ENCODE peak calls at places on chromosomes 4 and X, in six cellular contexts. Y, G, J, K, C and N are unnamed samples.

GRCh38 chrX:40104649-40105015 is 6.9 kb upstream of the BCOR start:
- DNase-seq in Y (peak; percentile 88), G (no peak), J (no peak), K (no peak), C (no peak), N (no peak)

GRCh38 chrX:126395909-126396308 is 156.7 kb downstream of the DCAF12L1 start:
- DNase-seq in Y (no peak), G (no peak), J (no peak), K (no peak), C (no peak), N (no peak)

GRCh38 chr4:1512738-1513660 is 106.8 kb upstream of the NKX1-1 start:
- DNase-seq in Y (no peak), G (peak; percentile 46), J (no peak), K (peak; percentile 76), C (no peak), N (no peak)

GRCh38 chr4:106486533-106486932 is 118.0 kb upstream of the GIMD1 start:
- DNase-seq in Y (no peak), G (no peak), J (no peak), K (no peak), C (no peak), N (no peak)

GRCh38 chrX:150363561-150364346 is 637 bp downstream of the MAMLD1 start:
- DNase-seq in Y (no peak), G (no peak), J (no peak), K (peak; percentile 5), C (no peak), N (no peak)

GRCh38 chrX:119492463-119492862 is 24.2 kb downstream of the SLC25A5 start:
- DNase-seq in Y (peak; percentile 61), G (no peak), J (no peak), K (no peak), C (no peak), N (no peak)

GRCh38 chr4:39587881-39588280 is 50.8 kb downstream of the SMIM14 start:
- DNase-seq in Y (no peak), G (no peak), J (no peak), K (no peak), C (no peak), N (no peak)

GRCh38 chr4:135243960-135244561 is 1042.5 kb upstream of the PABPC4L start:
- DNase-seq in Y (no peak), G (no peak), J (no peak), K (no peak), C (no peak), N (no peak)

GRCh38 chrX:63350551-63350950 is 581 bp downstream of the SPIN4 start:
- DNase-seq in Y (peak; percentile 84), G (peak; percentile 22), J (no peak), K (no peak), C (no peak), N (no peak)

GRCh38 chr4:100062921-100063320 is 112.8 kb upstream of the H2AZ1 start:
- DNase-seq in Y (no peak), G (no peak), J (no peak), K (no peak), C (no peak), N (no peak)

GRCh38 chr4:3517731-3518510 is 14.3 kb downstream of the LRPAP1 start:
- DNase-seq in Y (peak; percentile 80), G (no peak), J (peak; percentile 53), K (no peak), C (no peak), N (no peak)

GRCh38 chr4:98687876-98688275 is 29.5 kb upstream of the TSPAN5 start:
- DNase-seq in Y (no peak), G (no peak), J (no peak), K (no peak), C (no peak), N (no peak)

GRCh38 chr4:40200881-40201797 is 4.3 kb downstream of the RHOH start:
- DNase-seq in Y (no peak), G (no peak), J (no peak), K (no peak), C (no peak), N (no peak)

GRCh38 chrX:73930300-73930699 is 367.3 kb downstream of the CHIC1 start:
- DNase-seq in Y (no peak), G (no peak), J (no peak), K (no peak), C (no peak), N (no peak)

GRCh38 chr4:78669453-78669852 is 106.7 kb upstream of the BMP2K start:
- DNase-seq in Y (no peak), G (no peak), J (no peak), K (no peak), C (no peak), N (no peak)

GRCh38 chr4:75723117-75723801 is 1.1 kb upstream of the USO1 start:
- DNase-seq in Y (no peak), G (no peak), J (no peak), K (no peak), C (no peak), N (no peak)

GRCh38 chr4:1871471-1872021 is 353 bp downstream of the NSD2 start:
- DNase-seq in Y (no peak), G (no peak), J (peak; percentile 76), K (peak; percentile 47), C (no peak), N (no peak)

GRCh38 chr4:1072830-1073446 is 40.4 kb downstream of the RNF212 start:
- DNase-seq in Y (no peak), G (peak; percentile 60), J (peak; percentile 64), K (peak; percentile 69), C (no peak), N (no peak)

GRCh38 chrX:24014388-24015018 is 12.5 kb downstream of the KLHL15 start:
- DNase-seq in Y (no peak), G (no peak), J (no peak), K (no peak), C (no peak), N (no peak)

GRCh38 chr4:84436812-84437211 is 62.3 kb downstream of the NKX6-1 start:
- DNase-seq in Y (no peak), G (no peak), J (no peak), K (no peak), C (no peak), N (no peak)

GRCh38 chr4:18021470-18021719 is 160 bp downstream of the LCORL start:
- DNase-seq in Y (no peak), G (no peak), J (no peak), K (no peak), C (no peak), N (no peak)

GRCh38 chr4:53905935-53906377 is 158.4 kb downstream of the CHIC2 start:
- DNase-seq in Y (no peak), G (peak; percentile 71), J (no peak), K (no peak), C (no peak), N (no peak)

GRCh38 chrX:34849371-34849770 is 93.2 kb upstream of the FAM47B start:
- DNase-seq in Y (no peak), G (no peak), J (no peak), K (no peak), C (no peak), N (no peak)

GRCh38 chr4:114694770-114695169 is 96.2 kb downstream of the UGT8 start:
- DNase-seq in Y (no peak), G (no peak), J (no peak), K (no peak), C (no peak), N (no peak)

GRCh38 chrX:3166670-3167455 is 125.6 kb downstream of the ARSF start:
- DNase-seq in Y (no peak), G (no peak), J (no peak), K (no peak), C (no peak), N (no peak)

GRCh38 chrX:48592971-48593370 is 4.3 kb upstream of the WDR13 start:
- DNase-seq in Y (no peak), G (no peak), J (no peak), K (no peak), C (no peak), N (no peak)

GRCh38 chr4:188534917-188535316 is 395.7 kb downstream of the TRIML1 start:
- DNase-seq in Y (no peak), G (no peak), J (no peak), K (no peak), C (no peak), N (no peak)

GRCh38 chr4:82713856-82714255 is 84.7 kb downstream of the SCD5 start:
- DNase-seq in Y (no peak), G (no peak), J (no peak), K (no peak), C (no peak), N (no peak)

GRCh38 chrX:3346436-3347329 is at the start of gene MXRA5:
- DNase-seq in Y (no peak), G (no peak), J (no peak), K (peak; percentile 11), C (no peak), N (no peak)

GRCh38 chr4:139403457-139403856 is 50.5 kb upstream of the RAB33B start:
- DNase-seq in Y (no peak), G (no peak), J (no peak), K (no peak), C (no peak), N (no peak)
- TF ChIP-seq CTCF in Y (no peak), G (no peak), J (no peak), K (no peak), C (peak; percentile 14), N (no peak)

DNA sequence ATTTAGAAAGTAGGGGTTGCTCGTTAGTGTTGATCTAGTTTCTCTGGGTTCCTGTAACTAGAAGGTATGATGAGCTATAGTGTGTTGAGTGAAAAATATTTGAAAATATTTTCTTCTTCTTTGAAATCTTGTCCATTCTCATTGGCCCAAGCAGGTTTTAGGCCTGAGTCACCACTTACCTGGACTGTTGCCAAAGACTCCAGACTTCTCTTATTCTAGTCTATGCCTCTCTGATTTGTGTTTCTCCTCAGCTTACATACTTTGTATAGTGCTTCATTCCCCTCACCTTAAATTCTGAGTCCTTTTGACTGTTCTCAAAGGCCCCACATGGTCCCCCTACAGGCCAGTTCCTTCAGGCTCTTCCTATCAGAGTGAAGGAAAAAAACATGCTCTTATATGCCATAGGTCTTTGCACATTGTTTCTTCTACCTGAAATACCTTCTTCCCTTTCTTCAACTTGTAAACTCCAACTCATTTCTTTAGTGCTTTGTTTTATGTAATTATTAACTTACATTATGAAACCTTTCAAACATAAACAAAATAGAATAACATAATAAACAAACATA is 258.2 kb downstream of the PPP1R2C start:
- DNase-seq in Y (no peak), G (no peak), J (no peak), K (no peak), C (no peak), N (no peak)
- TF ChIP-seq CTCF in Y (no peak), G (no peak), J (no peak), K (peak; percentile 32), C (no peak), N (no peak)

GRCh38 chr4:19486400-19486799 is 765.3 kb upstream of the SLIT2 start:
- DNase-seq in Y (no peak), G (no peak), J (no peak), K (no peak), C (no peak), N (no peak)
- TF ChIP-seq CTCF in Y (no peak), G (no peak), J (no peak), K (no peak), C (peak; percentile 12), N (no peak)

GRCh38 chr4:58566260-58566659 is 1456.1 kb upstream of the IGFBP7 start:
- DNase-seq in Y (no peak), G (no peak), J (no peak), K (no peak), C (no peak), N (no peak)

GRCh38 chr4:58560736-58561135 is 1450.6 kb upstream of the IGFBP7 start:
- DNase-seq in Y (no peak), G (no peak), J (no peak), K (no peak), C (no peak), N (no peak)

GRCh38 chr4:58564695-58565094 is 1454.5 kb upstream of the IGFBP7 start:
- DNase-seq in Y (no peak), G (no peak), J (no peak), K (no peak), C (no peak), N (no peak)

GRCh38 chr4:58561170-58561569 is 1451.0 kb upstream of the IGFBP7 start:
- DNase-seq in Y (no peak), G (no peak), J (no peak), K (no peak), C (no peak), N (no peak)
- TF ChIP-seq CTCF in Y (no peak), G (no peak), J (no peak), K (no peak), C (no peak), N (no peak)